ENCODE peak calls at places on chromosomes 5 and 9, in six cellular contexts. R, J, F, V, O and Q are unnamed samples.

GRCh38 chr9:127835930-127836586 is 18.4 kb downstream of the ENG start:
- DNase-seq in J (no peak), O (no peak), R (no peak), F (no peak), V (peak), Q (no peak)

GRCh38 chr5:63049935-63050334 is 471.3 kb downstream of the LRRC70 start:
- DNase-seq in R (no peak), O (no peak), F (no peak), J (no peak), V (no peak), Q (no peak)

GRCh38 chr9:37870799-37871176 is 33.1 kb downstream of the SLC25A51 start:
- DNase-seq in J (no peak), R (no peak), O (no peak), V (no peak), F (no peak), Q (no peak)

GRCh38 chr9:37370968-37371563 is 51.4 kb upstream of the GRHPR start:
- DNase-seq in J (no peak), V (no peak), F (no peak), O (no peak), R (no peak), Q (no peak)

GRCh38 chr5:169412858-169413257 is 111.9 kb upstream of the SLIT3 start:
- DNase-seq in F (no peak), O (no peak), R (no peak), V (peak), J (no peak), Q (no peak)

GRCh38 chr9:21294904-21295538 is 10.1 kb downstream of the IFNA5 start:
- DNase-seq in F (no peak), V (no peak), O (no peak), J (no peak), R (no peak), Q (no peak)

GRCh38 chr9:37678789-37679273 is 28.1 kb downstream of the FRMPD1 start:
- DNase-seq in V (no peak), J (peak), O (no peak), F (no peak), R (no peak), Q (no peak)

GRCh38 chr5:109688647-109688998 is 1.1 kb upstream of the MAN2A1 start:
- DNase-seq in J (no peak), V (no peak), R (no peak), F (peak), O (no peak), Q (no peak)

GRCh38 chr9:81637276-81637675 is 52.1 kb downstream of the TLE1 start:
- DNase-seq in V (no peak), O (no peak), R (no peak), J (no peak), F (no peak), Q (no peak)

GRCh38 chr9:91421987-91422765 is 1.5 kb downstream of the NFIL3 start:
- DNase-seq in R (no peak), F (peak), V (no peak), O (no peak), J (no peak), Q (no peak)

GRCh38 chr9:84296146-84296843 is 44.3 kb downstream of the SLC28A3 start:
- DNase-seq in R (no peak), O (peak), F (no peak), J (no peak), V (peak), Q (no peak)

GRCh38 chr5:89374818-89375521 is 492.0 kb upstream of the MEF2C start:
- DNase-seq in J (no peak), O (no peak), R (no peak), F (peak), V (no peak), Q (no peak)

GRCh38 chr9:86667307-86667706 is 280.0 kb downstream of the GAS1 start:
- DNase-seq in J (no peak), O (no peak), V (peak), F (no peak), R (no peak), Q (no peak)

GRCh38 chr9:127910613-127911205 is 6.1 kb downstream of the ST6GALNAC4 start:
- DNase-seq in J (no peak), O (no peak), F (no peak), R (no peak), V (no peak), Q (no peak)

GRCh38 chr5:124124711-124125229 is 612.8 kb downstream of the CSNK1G3 start:
- DNase-seq in F (no peak), O (no peak), V (peak), J (no peak), R (no peak), Q (no peak)

GRCh38 chr5:179986328-179986727 is 78.6 kb upstream of the TBC1D9B start:
- DNase-seq in F (no peak), J (no peak), O (no peak), V (no peak), R (no peak), Q (no peak)